ENCODE peak calls at places on chromosomes 7 and 10, in six cellular contexts. One of them, this sample, is unnamed.

GRCh38 chr7:50554431-50554830 is 10.8 kb downstream of the DDC start:
- DNase-seq in stimulated activated CD8-positive, alpha-beta memory T cell treated with anti-CD3 and anti-CD28 coated beads, Interleukin-4, amount 100 ng/mL, for 1 hour: no peak
- DNase-seq in stimulated activated CD4-positive, alpha-beta T cell treated with anti-CD3 and anti-CD28 coated beads, TNF-alpha, amount 100 ng/mL, for 1 hour: no peak
- DNase-seq in HFFc6: no peak
- DNase-seq in IMR-90: no peak
- DNase-seq in NCI-H1092: no peak
- DNase-seq in this sample: no peak

GRCh38 chr7:151550601-151551286 is 31.0 kb upstream of the RHEB start:
- DNase-seq in stimulated activated CD8-positive, alpha-beta memory T cell treated with anti-CD3 and anti-CD28 coated beads, Interleukin-4, amount 100 ng/mL, for 1 hour: no peak
- DNase-seq in stimulated activated CD4-positive, alpha-beta T cell treated with anti-CD3 and anti-CD28 coated beads, TNF-alpha, amount 100 ng/mL, for 1 hour: no peak
- DNase-seq in HFFc6: no peak
- DNase-seq in IMR-90: peak; percentile 89
- DNase-seq in NCI-H1092: no peak
- DNase-seq in this sample: peak; percentile 49

GRCh38 chr10:131882151-131882550 is 18.7 kb upstream of the PPP2R2D start:
- DNase-seq in stimulated activated CD8-positive, alpha-beta memory T cell treated with anti-CD3 and anti-CD28 coated beads, Interleukin-4, amount 100 ng/mL, for 1 hour: no peak
- DNase-seq in stimulated activated CD4-positive, alpha-beta T cell treated with anti-CD3 and anti-CD28 coated beads, TNF-alpha, amount 100 ng/mL, for 1 hour: no peak
- DNase-seq in HFFc6: no peak
- DNase-seq in IMR-90: no peak
- DNase-seq in NCI-H1092: no peak
- DNase-seq in this sample: no peak

GRCh38 chr10:15478429-15478828 is 107.3 kb upstream of the FAM171A1 start:
- DNase-seq in stimulated activated CD8-positive, alpha-beta memory T cell treated with anti-CD3 and anti-CD28 coated beads, Interleukin-4, amount 100 ng/mL, for 1 hour: no peak
- DNase-seq in stimulated activated CD4-positive, alpha-beta T cell treated with anti-CD3 and anti-CD28 coated beads, TNF-alpha, amount 100 ng/mL, for 1 hour: no peak
- DNase-seq in HFFc6: no peak
- DNase-seq in IMR-90: no peak
- DNase-seq in NCI-H1092: no peak
- DNase-seq in this sample: no peak

GRCh38 chr7:125074141-125074540 is 144.5 kb upstream of the POT1 start:
- DNase-seq in stimulated activated CD8-positive, alpha-beta memory T cell treated with anti-CD3 and anti-CD28 coated beads, Interleukin-4, amount 100 ng/mL, for 1 hour: no peak
- DNase-seq in stimulated activated CD4-positive, alpha-beta T cell treated with anti-CD3 and anti-CD28 coated beads, TNF-alpha, amount 100 ng/mL, for 1 hour: no peak
- DNase-seq in HFFc6: no peak
- DNase-seq in IMR-90: no peak
- DNase-seq in NCI-H1092: no peak
- DNase-seq in this sample: no peak

GRCh38 chr10:79045566-79046175 is 23.1 kb upstream of the ZMIZ1 start:
- DNase-seq in stimulated activated CD8-positive, alpha-beta memory T cell treated with anti-CD3 and anti-CD28 coated beads, Interleukin-4, amount 100 ng/mL, for 1 hour: no peak
- DNase-seq in stimulated activated CD4-positive, alpha-beta T cell treated with anti-CD3 and anti-CD28 coated beads, TNF-alpha, amount 100 ng/mL, for 1 hour: no peak
- DNase-seq in HFFc6: no peak
- DNase-seq in IMR-90: no peak
- DNase-seq in NCI-H1092: no peak
- DNase-seq in this sample: no peak

GRCh38 chr10:62617702-62618451 is 186.6 kb upstream of the ADO start:
- DNase-seq in stimulated activated CD8-positive, alpha-beta memory T cell treated with anti-CD3 and anti-CD28 coated beads, Interleukin-4, amount 100 ng/mL, for 1 hour: no peak
- DNase-seq in stimulated activated CD4-positive, alpha-beta T cell treated with anti-CD3 and anti-CD28 coated beads, TNF-alpha, amount 100 ng/mL, for 1 hour: no peak
- DNase-seq in HFFc6: no peak
- DNase-seq in IMR-90: no peak
- DNase-seq in NCI-H1092: no peak
- DNase-seq in this sample: no peak

GRCh38 chr10:49634053-49634660 is 20.3 kb downstream of the CHAT start:
- DNase-seq in stimulated activated CD8-positive, alpha-beta memory T cell treated with anti-CD3 and anti-CD28 coated beads, Interleukin-4, amount 100 ng/mL, for 1 hour: no peak
- DNase-seq in stimulated activated CD4-positive, alpha-beta T cell treated with anti-CD3 and anti-CD28 coated beads, TNF-alpha, amount 100 ng/mL, for 1 hour: no peak
- DNase-seq in HFFc6: no peak
- DNase-seq in IMR-90: no peak
- DNase-seq in NCI-H1092: no peak
- DNase-seq in this sample: no peak

GRCh38 chr10:101136007-101136707 is 5.1 kb downstream of the TLX1 start:
- DNase-seq in stimulated activated CD8-positive, alpha-beta memory T cell treated with anti-CD3 and anti-CD28 coated beads, Interleukin-4, amount 100 ng/mL, for 1 hour: no peak
- DNase-seq in stimulated activated CD4-positive, alpha-beta T cell treated with anti-CD3 and anti-CD28 coated beads, TNF-alpha, amount 100 ng/mL, for 1 hour: no peak
- DNase-seq in HFFc6: no peak
- DNase-seq in IMR-90: no peak
- DNase-seq in NCI-H1092: no peak
- DNase-seq in this sample: no peak